ENCODE peak calls at places on chromosome 4, in seven cellular contexts. R is tibial artery, F is progenitor cell of endocrine pancreas, G is immature natural killer cell, Q is T-helper 22 cell, V is T follicular helper cell, U is EL. E is an unnamed sample.

GRCh38 chr4:72295966-72296557 is 264.3 kb downstream of the NPFFR2 start:
- DNase-seq in R (no peak), F (no peak), G (peak), Q (no peak), V (no peak), U (peak), E (peak)

GRCh38 chr4:60962286-60962685 is 237.8 kb upstream of the ADGRL3 start:
- DNase-seq in R (no peak), F (no peak), G (no peak), Q (no peak), V (no peak), U (no peak), E (no peak)

GRCh38 chr4:111991797-111992196 is 153.5 kb upstream of the FAM241A start:
- DNase-seq in R (no peak), F (no peak), G (no peak), Q (no peak), V (no peak), U (peak), E (peak)

GRCh38 chr4:24063771-24064170 is 173.9 kb upstream of the PPARGC1A start:
- DNase-seq in R (no peak), F (no peak), G (no peak), Q (no peak), V (no peak), U (no peak), E (no peak)

GRCh38 chr4:4395849-4396627 is 9.1 kb downstream of the NSG1 start:
- DNase-seq in R (no peak), F (no peak), G (peak), Q (no peak), V (no peak), U (no peak), E (no peak)

GRCh38 chr4:165440415-165440882 is 61.6 kb downstream of the CPE start:
- DNase-seq in R (no peak), F (no peak), G (no peak), Q (no peak), V (no peak), U (peak), E (peak)

GRCh38 chr4:78217557-78217956 is 160.4 kb downstream of the FRAS1 start:
- DNase-seq in R (no peak), F (no peak), G (no peak), Q (no peak), V (no peak), U (no peak), E (no peak)

GRCh38 chr4:11428701-11429571 is at the start of gene HS3ST1:
- DNase-seq in R (peak), F (peak), G (peak), Q (no peak), V (no peak), U (no peak), E (peak)

GRCh38 chr4:138078751-138079150 is 163.4 kb downstream of the SLC7A11 start:
- DNase-seq in R (no peak), F (no peak), G (no peak), Q (no peak), V (no peak), U (no peak), E (peak)

GRCh38 chr4:153245775-153246174 is 41.5 kb downstream of the TRIM2 start:
- DNase-seq in R (no peak), F (no peak), G (no peak), Q (no peak), V (no peak), U (no peak), E (no peak)

GRCh38 chr4:152594981-152595916 is 59.4 kb upstream of the FBXW7 start:
- DNase-seq in R (no peak), F (no peak), G (no peak), Q (no peak), V (no peak), U (no peak), E (no peak)

GRCh38 chr4:10239982-10240654 is 123.5 kb upstream of the WDR1 start:
- DNase-seq in R (no peak), F (no peak), G (no peak), Q (no peak), V (no peak), U (no peak), E (peak)

GRCh38 chr4:39255266-39255665 is 72.9 kb downstream of the WDR19 start:
- DNase-seq in R (no peak), F (no peak), G (no peak), Q (no peak), V (no peak), U (peak), E (peak)

GRCh38 chr4:119162174-119162573 is 26.5 kb downstream of the MYOZ2 start:
- DNase-seq in R (no peak), F (no peak), G (no peak), Q (no peak), V (no peak), U (no peak), E (no peak)

GRCh38 chr4:183807420-183808101 is 97.5 kb upstream of the STOX2 start:
- DNase-seq in R (no peak), F (no peak), G (no peak), Q (no peak), V (no peak), U (no peak), E (no peak)

GRCh38 chr4:6313216-6313615 is 43.6 kb downstream of the WFS1 start:
- DNase-seq in R (no peak), F (no peak), G (no peak), Q (no peak), V (no peak), U (no peak), E (no peak)

GRCh38 chr4:10403633-10404445 is 53.4 kb downstream of the ZNF518B start:
- DNase-seq in R (no peak), F (no peak), G (peak), Q (no peak), V (no peak), U (peak), E (peak)

GRCh38 chr4:82721819-82722423 is 76.7 kb downstream of the SCD5 start:
- DNase-seq in R (no peak), F (no peak), G (peak), Q (no peak), V (no peak), U (peak), E (peak)

GRCh38 chr4:110850461-110851447 is 227.9 kb upstream of the PITX2 start:
- DNase-seq in R (no peak), F (no peak), G (no peak), Q (no peak), V (no peak), U (no peak), E (no peak)

GRCh38 chr4:165692082-165692481 is 181.0 kb upstream of the TLL1 start:
- DNase-seq in R (no peak), F (no peak), G (no peak), Q (no peak), V (no peak), U (no peak), E (no peak)

GRCh38 chr4:35912174-35912573 is 332.1 kb downstream of the ARAP2 start:
- DNase-seq in R (no peak), F (no peak), G (no peak), Q (no peak), V (no peak), U (no peak), E (no peak)

GRCh38 chr4:48445704-48446103 is 37.4 kb upstream of the SLC10A4 start:
- DNase-seq in R (no peak), F (no peak), G (no peak), Q (no peak), V (no peak), U (peak), E (peak)

GRCh38 chr4:13441506-13441905 is 42.6 kb downstream of the RAB28 start:
- DNase-seq in R (no peak), F (no peak), G (no peak), Q (no peak), V (no peak), U (no peak), E (no peak)

GRCh38 chr4:111334356-111334755 is 711.5 kb upstream of the PITX2 start:
- DNase-seq in R (no peak), F (no peak), G (no peak), Q (no peak), V (no peak), U (no peak), E (no peak)